ENCODE peak calls at places on chromosomes 7 and 10, in four cellular contexts. I is colonic mucosa, S is fibroblast of lung, X is astrocyte. Y is an unnamed sample.

GRCh38 chr10:87064651-87065050 is 30.0 kb downstream of the GLUD1 start:
- DNase-seq in X (no peak), S (no peak), I (no peak), Y (no peak)

GRCh38 chr10:72953687-72954086 is 919 bp downstream of the PLA2G12B start:
- DNase-seq in I (no peak), S (no peak), X (no peak), Y (no peak)

GRCh38 chr7:10793995-10794780 is 179.5 kb upstream of the PHF14 start:
- DNase-seq in X (peak), S (no peak), I (no peak), Y (no peak)

GRCh38 chr7:140170375-140170774 is 6.4 kb downstream of the KDM7A start:
- DNase-seq in I (no peak), X (no peak), S (no peak), Y (no peak)

GRCh38 chr10:75474106-75474505 is 42.7 kb downstream of the LRMDA start:
- DNase-seq in X (no peak), S (no peak), I (no peak), Y (no peak)

GRCh38 chr10:133100706-133101463 is 13.2 kb downstream of the ADGRA1 start:
- DNase-seq in S (no peak), I (peak), X (no peak), Y (no peak)

GRCh38 chr10:43137701-43137970 is 609 bp upstream of the CSGALNACT2 start:
- DNase-seq in X (peak), I (peak), S (peak), Y (peak)

GRCh38 chr7:16708496-16708895 is 45.1 kb upstream of the TSPAN13 start:
- DNase-seq in X (peak), S (no peak), I (no peak), Y (no peak)

GRCh38 chr7:128259131-128260056 is 18.3 kb downstream of the LEP start:
- DNase-seq in I (peak), S (peak), X (peak), Y (no peak)

GRCh38 chr10:28806481-28806880 is 129.2 kb downstream of the BAMBI start:
- DNase-seq in X (no peak), I (no peak), S (peak), Y (no peak)

GRCh38 chr7:155921804-155922506 is 109.7 kb upstream of the SHH start:
- DNase-seq in I (peak), X (no peak), S (no peak), Y (peak)

GRCh38 chr7:135757719-135758411 is 9.3 kb upstream of the FAM180A start:
- DNase-seq in X (peak), S (peak), I (no peak), Y (peak)

GRCh38 chr7:27939893-27940292 is 199.9 kb downstream of the TAX1BP1 start:
- DNase-seq in S (no peak), I (no peak), X (no peak), Y (no peak)

GRCh38 chr10:110076559-110077318 is 69.0 kb downstream of the ADD3 start:
- DNase-seq in I (peak), X (peak), S (peak), Y (no peak)

GRCh38 chr7:79876769-79877362 is 257.8 kb upstream of the GNAI1 start:
- DNase-seq in S (peak), X (peak), I (no peak), Y (no peak)

GRCh38 chr7:80905334-80905733 is 13.5 kb downstream of the SEMA3C start:
- DNase-seq in S (no peak), I (no peak), X (no peak), Y (no peak)

GRCh38 chr10:92387289-92387940 is 96.4 kb downstream of the MARCHF5 start:
- DNase-seq in S (peak), I (peak), X (peak), Y (no peak)

GRCh38 chr7:30738026-30738915 is 13.7 kb upstream of the INMT start:
- DNase-seq in S (no peak), I (no peak), X (no peak), Y (peak)

GRCh38 chr10:77680065-77680464 is 42.5 kb upstream of the KCNMA1 start:
- DNase-seq in I (no peak), S (no peak), X (no peak), Y (no peak)

GRCh38 chr10:77680811-77681210 is 43.2 kb upstream of the KCNMA1 start:
- DNase-seq in X (no peak), I (no peak), S (no peak), Y (no peak)

GRCh38 chr10:77681839-77682238 is 44.2 kb upstream of the KCNMA1 start:
- DNase-seq in S (no peak), X (no peak), I (no peak), Y (no peak)

GRCh38 chr10:77685494-77685893 is 47.9 kb upstream of the KCNMA1 start:
- DNase-seq in I (peak), S (no peak), X (no peak), Y (no peak)

DNA sequence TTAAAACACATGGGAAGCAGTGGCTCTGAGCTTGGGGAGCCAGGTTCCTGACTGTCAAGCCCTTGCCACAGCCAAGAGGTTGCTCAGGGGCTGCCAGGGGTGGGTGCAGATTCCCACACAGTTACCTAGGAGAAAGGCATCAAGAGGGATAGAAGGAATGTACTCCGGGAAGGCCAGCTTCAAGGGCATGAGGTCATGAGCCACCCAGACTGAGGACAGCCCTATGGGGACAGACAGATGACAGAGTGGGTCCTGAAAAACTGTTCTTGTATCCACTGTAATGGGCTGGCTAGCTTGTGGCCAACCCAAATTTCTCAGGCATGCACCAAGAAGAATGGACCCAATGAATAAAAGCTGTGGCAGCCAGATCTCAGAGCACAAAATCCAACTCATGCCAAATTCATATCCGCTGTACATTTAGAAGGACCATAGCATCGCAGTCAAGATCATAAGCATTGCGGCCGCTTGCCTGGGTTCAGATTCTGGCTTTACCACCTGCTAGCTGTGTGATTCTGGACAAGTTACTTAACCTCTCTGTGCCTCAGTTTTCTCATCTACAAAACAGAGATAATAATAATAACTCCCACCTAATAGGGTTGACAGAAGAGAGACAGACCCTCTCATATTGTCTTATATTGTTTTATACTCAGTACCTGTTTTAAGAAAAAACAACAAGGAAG is 44.9 kb upstream of the KCNMA1 start:
- DNase-seq in S (no peak), X (no peak), I (no peak), Y (no peak)
- H3K9ac ChIP-seq in S (no peak), X (no peak), I (no peak), Y (no peak)

GRCh38 chr10:117322258-117322657 is 53.0 kb downstream of the PDZD8 start:
- DNase-seq in S (no peak), I (no peak), X (no peak), Y (no peak)
- TF ChIP-seq CTCF in S (no peak), I (no peak), X (no peak), Y (no peak)

DNA sequence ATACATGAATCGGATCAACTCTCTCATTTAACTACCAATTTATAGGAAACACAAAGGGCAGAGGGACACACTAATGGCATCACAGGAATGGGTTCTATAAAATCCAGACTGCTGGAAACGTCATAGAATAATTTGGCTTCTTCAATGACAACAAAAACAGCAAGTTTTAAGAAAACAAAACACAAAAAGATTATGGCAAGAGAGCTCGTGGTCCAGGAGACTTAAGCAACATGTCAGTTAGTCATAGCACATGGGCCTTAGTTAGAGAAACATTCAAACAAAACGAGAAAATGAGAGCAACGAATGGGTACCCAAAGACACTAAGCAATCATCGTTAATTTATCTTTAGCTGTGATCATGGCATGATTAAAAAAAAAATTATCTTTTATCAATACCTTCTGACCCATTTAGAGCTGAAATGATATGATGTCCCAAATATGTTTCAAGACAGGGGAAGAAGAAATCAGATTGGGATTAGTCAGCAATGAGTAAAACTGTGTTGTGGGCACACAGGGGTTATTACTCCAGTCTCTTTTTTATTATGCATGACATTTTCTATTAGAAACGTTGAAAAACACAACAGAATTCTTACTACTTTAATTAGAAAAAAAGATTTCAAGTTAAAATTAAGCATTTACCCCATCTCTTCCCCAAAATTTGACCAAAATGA is 28.3 kb downstream of the NCAPG2 start:
- DNase-seq in S (peak), X (peak), I (no peak), Y (no peak)
- H3K27ac ChIP-seq in S (no peak), X (no peak), I (no peak), Y (no peak)

DNA sequence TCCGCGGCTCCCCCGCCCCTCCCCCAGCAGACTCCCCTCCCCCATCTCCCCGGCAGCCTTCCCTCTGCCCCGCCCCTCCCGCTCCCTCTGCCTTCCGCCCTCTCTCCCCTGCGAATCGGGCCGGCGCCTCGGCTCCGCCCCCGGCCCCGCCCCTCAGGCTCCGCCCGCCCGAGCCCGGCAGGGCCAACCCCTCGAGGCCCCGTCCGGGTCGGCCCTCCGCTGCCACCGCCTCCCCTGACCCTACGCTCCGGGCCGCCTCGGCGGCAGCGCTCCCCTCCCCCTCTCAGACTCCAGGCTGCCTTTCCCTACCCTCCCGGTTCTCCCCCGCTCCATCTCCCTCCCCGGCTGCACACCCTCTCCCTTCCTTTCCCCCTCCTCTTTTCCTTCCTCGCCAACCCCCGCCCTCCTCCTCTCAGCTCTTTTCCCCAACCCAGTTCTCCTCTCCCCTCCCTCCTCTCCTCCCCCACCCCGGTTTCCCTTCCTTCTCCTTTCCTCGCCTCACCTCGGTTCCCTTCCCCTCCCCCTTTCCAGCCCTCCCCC is 1.6 kb downstream of the ZNF467 start:
- DNase-seq in I (peak), S (peak), X (peak), Y (peak)
- H3K9ac ChIP-seq in I (no peak), S (no peak), X (peak), Y (no peak)

DNA sequence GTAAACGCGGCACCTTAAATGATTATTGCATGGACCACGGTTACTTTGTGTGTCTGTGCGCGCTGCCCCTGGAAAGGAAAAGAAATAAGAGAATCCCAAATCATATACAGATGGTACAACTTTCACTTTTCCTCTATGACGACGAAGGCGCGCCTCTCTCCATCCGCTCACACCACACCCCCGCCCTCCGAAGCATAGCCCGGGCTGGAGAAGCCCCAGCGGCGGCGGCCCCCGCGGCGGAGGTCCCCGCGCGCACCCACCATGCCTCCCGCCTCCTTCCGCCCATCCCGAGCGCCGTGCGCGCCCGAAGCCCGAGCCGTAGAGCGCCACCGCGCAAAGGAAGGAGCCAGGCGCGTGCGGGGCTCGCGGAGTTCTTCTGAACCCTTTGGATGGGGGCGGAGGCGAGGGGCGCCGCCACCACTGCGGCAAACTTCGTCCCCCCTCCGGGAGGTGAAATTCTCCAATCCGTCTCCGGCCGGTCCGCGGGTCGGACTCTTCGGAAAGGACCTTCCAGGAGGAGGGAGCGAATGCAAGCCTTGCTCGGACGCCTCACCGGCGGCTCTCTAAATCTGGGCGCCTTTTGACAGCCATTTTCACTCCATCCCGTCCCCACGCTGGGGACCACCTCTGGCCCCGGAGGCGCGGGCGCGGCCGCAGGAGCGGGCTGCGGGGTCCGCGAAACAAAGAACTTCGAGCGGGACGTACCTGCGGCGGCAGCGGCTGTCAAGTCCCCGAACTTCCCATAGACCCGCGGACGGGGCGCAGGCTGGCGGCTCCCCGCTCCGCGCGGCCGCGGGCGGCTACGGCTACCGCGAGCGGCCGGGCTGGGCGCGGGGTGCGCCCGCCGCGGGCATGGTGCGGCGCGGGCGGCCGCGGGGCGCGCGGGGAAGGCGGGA is 495 bp downstream of the GLI3 start:
- DNase-seq in X (peak), I (peak), S (peak), Y (peak)
- TF ChIP-seq CTCF in X (no peak), I (no peak), S (no peak), Y (no peak)

GRCh38 chr7:22823142-22823497 is 471 bp upstream of the TOMM7 start:
- DNase-seq in X (no peak), S (no peak), I (no peak), Y (no peak)

GRCh38 chr7:22814261-22815208 is 8.1 kb downstream of the TOMM7 start:
- DNase-seq in I (no peak), S (peak), X (peak), Y (no peak)

GRCh38 chr7:22821702-22822485 is 755 bp downstream of the TOMM7 start:
- DNase-seq in I (peak), S (peak), X (no peak), Y (no peak)

GRCh38 chr7:22822486-22823141 is at the start of gene TOMM7:
- DNase-seq in I (peak), X (peak), S (peak), Y (peak)

DNA sequence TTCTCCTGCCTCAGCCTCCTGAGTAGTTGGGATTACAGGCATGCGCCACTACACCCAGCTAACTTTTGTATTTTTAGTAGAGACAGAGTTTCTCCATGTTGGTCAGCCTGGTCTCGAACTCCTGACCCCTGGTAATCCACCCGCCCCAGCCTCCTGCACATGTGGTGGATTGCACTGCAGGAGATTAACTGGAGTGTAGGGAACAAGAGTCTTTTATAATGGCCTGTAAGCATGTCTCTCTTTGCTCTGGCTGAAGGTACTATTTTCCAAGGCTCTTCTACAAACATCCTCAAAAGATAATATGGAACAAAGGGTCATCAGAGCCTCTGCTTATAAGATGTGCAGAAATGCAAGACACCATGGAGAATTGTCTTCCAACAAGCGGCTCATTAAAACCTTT is 3.2 kb downstream of the TOMM7 start:
- DNase-seq in I (no peak), S (no peak), X (no peak), Y (no peak)
- H3K27ac ChIP-seq in I (no peak), S (no peak), X (no peak), Y (no peak)

GRCh38 chr10:31947144-31947926 is 18.7 kb upstream of the ARHGAP12 start:
- DNase-seq in X (peak), S (peak), I (peak), Y (no peak)

GRCh38 chr10:31945392-31945791 is 16.8 kb upstream of the ARHGAP12 start:
- DNase-seq in I (no peak), X (no peak), S (no peak), Y (no peak)

GRCh38 chr10:31944071-31944433 is 15.4 kb upstream of the ARHGAP12 start:
- DNase-seq in X (no peak), I (no peak), S (no peak), Y (no peak)

GRCh38 chr10:31949266-31949665 is 20.6 kb upstream of the ARHGAP12 start:
- DNase-seq in S (no peak), I (no peak), X (no peak), Y (no peak)

DNA sequence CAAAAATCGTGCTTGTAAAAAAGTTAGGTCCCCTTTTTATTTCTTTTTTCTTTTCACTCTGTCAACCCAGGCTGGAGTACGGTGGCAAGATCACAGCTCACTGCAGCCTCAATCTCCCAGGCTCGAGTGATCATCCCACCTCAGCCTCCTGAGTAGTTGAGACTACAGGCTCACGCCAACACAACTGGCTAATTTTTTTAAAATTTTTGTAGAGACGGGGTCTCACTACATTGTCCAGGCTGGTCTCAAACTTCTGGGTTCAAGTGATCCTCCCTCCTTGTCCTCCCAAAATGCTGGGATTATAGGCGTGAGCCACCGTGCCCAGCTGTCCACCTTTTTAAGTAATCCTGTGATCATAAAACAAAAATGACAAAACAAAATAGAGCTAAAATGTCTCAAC is 19.4 kb upstream of the ARHGAP12 start:
- DNase-seq in I (no peak), S (no peak), X (no peak), Y (no peak)
- H3K9ac ChIP-seq in I (peak), S (no peak), X (peak), Y (no peak)

GRCh38 chr7:48872548-48872947 is 51.8 kb upstream of the CDC14C start:
- DNase-seq in S (no peak), X (no peak), I (no peak), Y (no peak)

GRCh38 chr7:48875300-48875916 is 48.9 kb upstream of the CDC14C start:
- DNase-seq in S (peak), I (peak), X (peak), Y (peak)

DNA sequence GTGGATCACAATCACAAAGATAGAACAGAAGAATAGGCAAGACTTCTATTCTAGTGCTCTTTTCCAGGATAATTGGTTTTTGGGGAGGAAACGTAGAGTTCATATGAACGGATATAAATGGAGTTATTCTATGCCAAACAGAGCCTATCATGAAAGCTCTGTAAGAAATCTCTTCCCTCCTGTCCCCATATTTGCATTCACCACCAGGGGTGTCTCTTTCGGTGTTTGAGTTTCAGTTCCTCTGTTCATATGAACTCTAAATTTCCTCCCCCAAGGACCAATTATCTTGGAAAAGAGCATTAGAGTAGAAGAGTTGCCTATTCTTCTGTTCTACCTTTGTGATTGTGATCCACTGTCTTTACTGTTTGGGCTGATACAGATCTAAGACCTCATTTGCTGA is 48.3 kb upstream of the CDC14C start:
- DNase-seq in S (no peak), X (no peak), I (no peak), Y (no peak)
- TF ChIP-seq CTCF in S (no peak), X (no peak), I (no peak), Y (no peak)

DNA sequence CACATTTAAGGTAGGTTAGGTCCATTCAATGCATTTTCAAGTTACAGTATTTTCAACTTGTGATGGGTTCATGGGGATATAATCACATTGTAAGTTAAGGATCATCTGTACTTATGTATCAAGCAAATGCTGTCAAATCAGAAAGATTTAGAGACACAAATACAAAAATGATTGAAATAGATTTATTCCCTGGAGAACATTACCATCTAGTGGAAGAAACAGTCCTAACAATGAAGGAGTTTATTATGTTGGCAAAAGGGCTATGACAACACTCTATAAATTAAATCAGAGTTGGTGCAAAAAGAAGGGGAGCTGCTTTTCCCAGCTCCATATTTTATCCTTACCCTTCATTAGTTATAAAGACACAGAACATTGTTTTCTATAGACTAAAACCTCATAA is 69.0 kb downstream of the PRSS58 start:
- DNase-seq in S (no peak), I (no peak), X (no peak), Y (no peak)
- H3K27ac ChIP-seq in S (no peak), I (no peak), X (no peak), Y (no peak)

Y was measured in kidney.